ENCODE peak calls at places on chromosomes 11 and 22, in ten cellular contexts. E is IMR-90, C is thyroid gland, D is colonic mucosa, Y is psoas muscle, O is cardiac muscle cell, V is sigmoid colon, H is transverse colon, K is tibial artery, P is left ventricle myocardium inferior. F is an unnamed sample.
A peak's percentile ranks its signal among the peaks of the same experiment; 100 is the strongest.

GRCh38 chr22:49936018-49936972 is 17.9 kb downstream of the CRELD2 start:
- DNase-seq in E (peak; percentile 86), C (peak; percentile 99), D (peak; percentile 91), Y (peak; percentile 96), O (peak; percentile 90), V (peak; percentile 97), H (peak; percentile 92), K (peak; percentile 95), P (peak; percentile 93), F (peak; percentile 43)

GRCh38 chr22:28600546-28601143 is 79.0 kb downstream of the TTC28 start:
- DNase-seq in E (peak; percentile 72), C (no peak), D (peak; percentile 27), Y (no peak), O (peak; percentile 66), V (no peak), H (no peak), K (no peak), P (no peak), F (peak; percentile 48)

GRCh38 chr22:40368016-40368415 is 2.4 kb upstream of the SGSM3 start:
- DNase-seq in E (no peak), C (no peak), D (no peak), Y (no peak), O (no peak), V (no peak), H (no peak), K (no peak), P (no peak), F (no peak)

GRCh38 chr11:58912124-58912523 is 27.2 kb upstream of the GLYATL1 start:
- DNase-seq in E (peak; percentile 43), C (no peak), D (no peak), Y (no peak), O (no peak), V (no peak), H (no peak), K (no peak), P (no peak), F (peak; percentile 72)

GRCh38 chr22:47206185-47206584 is 443.7 kb downstream of the TBC1D22A start:
- DNase-seq in E (no peak), C (no peak), D (peak; percentile 16), Y (no peak), O (no peak), V (peak; percentile 33), H (no peak), K (no peak), P (no peak), F (no peak)

GRCh38 chr11:88337342-88338222 is at the start of gene CTSC:
- DNase-seq in E (peak; percentile 87), C (peak; percentile 93), D (peak; percentile 96), Y (peak; percentile 93), O (peak; percentile 96), V (peak; percentile 96), H (peak; percentile 96), K (peak; percentile 91), P (peak; percentile 94), F (peak; percentile 79)

GRCh38 chr22:40276877-40277823 is 69.2 kb upstream of the ADSL start:
- DNase-seq in E (peak; percentile 51), C (no peak), D (no peak), Y (peak; percentile 32), O (no peak), V (no peak), H (no peak), K (peak; percentile 73), P (no peak), F (peak; percentile 67)

GRCh38 chr11:1055109-1055703 is 18.7 kb upstream of the MUC6 start:
- DNase-seq in E (no peak), C (no peak), D (no peak), Y (peak; percentile 9), O (no peak), V (peak; percentile 61), H (no peak), K (no peak), P (no peak), F (no peak)

GRCh38 chr22:46006379-46007002 is 29.5 kb upstream of the WNT7B start:
- DNase-seq in E (peak; percentile 80), C (peak; percentile 92), D (peak; percentile 92), Y (peak; percentile 96), O (peak; percentile 88), V (peak; percentile 98), H (peak; percentile 92), K (peak; percentile 96), P (peak; percentile 95), F (peak; percentile 71)

GRCh38 chr11:26283852-26284421 is 48.0 kb upstream of the ANO3 start:
- DNase-seq in E (no peak), C (no peak), D (no peak), Y (no peak), O (peak; percentile 10), V (no peak), H (no peak), K (no peak), P (no peak), F (no peak)

GRCh38 chr22:40385041-40385782 is 14.8 kb downstream of the SGSM3 start:
- DNase-seq in E (no peak), C (no peak), D (no peak), Y (no peak), O (no peak), V (no peak), H (peak; percentile 34), K (no peak), P (no peak), F (peak; percentile 46)

GRCh38 chr22:48507595-48508350 is 1319.9 kb downstream of the BRD1 start:
- DNase-seq in E (no peak), C (no peak), D (no peak), Y (no peak), O (no peak), V (no peak), H (no peak), K (no peak), P (no peak), F (no peak)

GRCh38 chr11:126695293-126695692 is 305.3 kb downstream of the KIRREL3 start:
- DNase-seq in E (no peak), C (no peak), D (no peak), Y (no peak), O (no peak), V (no peak), H (no peak), K (no peak), P (no peak), F (no peak)

GRCh38 chr11:100632970-100633452 is 54.1 kb upstream of the ARHGAP42 start:
- DNase-seq in E (peak; percentile 56), C (peak; percentile 83), D (peak; percentile 47), Y (peak; percentile 29), O (peak; percentile 47), V (peak; percentile 73), H (peak; percentile 56), K (no peak), P (peak; percentile 68), F (peak; percentile 8)

GRCh38 chr11:69881467-69882269 is 62.5 kb upstream of the FGF3 start:
- DNase-seq in E (no peak), C (no peak), D (no peak), Y (no peak), O (peak; percentile 38), V (no peak), H (no peak), K (no peak), P (peak; percentile 10), F (no peak)

GRCh38 chr11:36265793-36266628 is 23.2 kb downstream of the COMMD9 start:
- DNase-seq in E (peak; percentile 42), C (peak; percentile 51), D (peak; percentile 52), Y (peak; percentile 42), O (peak; percentile 74), V (peak; percentile 68), H (peak; percentile 46), K (no peak), P (peak; percentile 36), F (peak; percentile 38)

GRCh38 chr11:8017894-8018741 is 31.0 kb downstream of the EIF3F start:
- DNase-seq in E (no peak), C (no peak), D (peak; percentile 17), Y (no peak), O (no peak), V (no peak), H (no peak), K (no peak), P (no peak), F (no peak)

GRCh38 chr11:19631657-19632325 is 80.8 kb upstream of the NAV2 start:
- DNase-seq in E (no peak), C (peak; percentile 31), D (no peak), Y (peak; percentile 25), O (no peak), V (no peak), H (no peak), K (peak; percentile 81), P (no peak), F (no peak)

GRCh38 chr11:76669901-76670474 is 559 bp downstream of the LRRC32 start:
- DNase-seq in E (peak; percentile 88), C (no peak), D (peak; percentile 49), Y (peak; percentile 54), O (peak; percentile 43), V (peak; percentile 74), H (no peak), K (peak; percentile 87), P (no peak), F (no peak)

GRCh38 chr11:122663056-122663740 is 7.7 kb downstream of the UBASH3B start:
- DNase-seq in E (no peak), C (no peak), D (no peak), Y (no peak), O (no peak), V (no peak), H (no peak), K (no peak), P (no peak), F (no peak)
- H3K36me3 ChIP-seq in E (peaks cover 4% of the 10 kb centered on the region), C (no peaks in the 10 kb centered on the region), D (no peaks in the 10 kb centered on the region), Y (no peaks in the 10 kb centered on the region), O (no peaks in the 10 kb centered on the region), V (no peaks in the 10 kb centered on the region), H (no peaks in the 10 kb centered on the region), K (no peaks in the 10 kb centered on the region), P (no peaks in the 10 kb centered on the region), F (no peaks in the 10 kb centered on the region)

DNA sequence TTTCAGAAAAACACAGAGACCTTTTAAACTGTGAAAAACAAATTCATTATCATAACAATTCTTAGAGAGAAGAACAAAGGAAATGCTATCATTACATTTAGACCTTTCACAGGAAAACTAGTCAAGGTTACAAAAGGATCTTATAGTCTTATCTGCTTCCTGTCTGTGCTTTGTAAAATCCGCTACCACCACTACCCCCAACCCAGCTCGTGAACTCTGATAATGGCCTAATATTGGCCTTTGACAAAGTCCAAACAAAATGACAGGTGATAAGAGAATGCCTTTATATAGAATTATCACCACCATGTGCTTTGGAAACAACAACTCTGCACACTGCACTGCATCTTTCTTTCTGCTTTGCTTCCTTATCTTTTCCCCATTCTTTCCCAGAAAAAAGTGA is 272.5 kb downstream of the SBF2 start:
- DNase-seq in E (no peak), C (no peak), D (no peak), Y (no peak), O (peak; percentile 10), V (no peak), H (no peak), K (no peak), P (no peak), F (no peak)
- H3K4me3 ChIP-seq in E (no peak overlapping the region), C (no peak overlapping the region), D (no peak overlapping the region), Y (no peak overlapping the region), O (no peak overlapping the region), V (no peak overlapping the region), H (no peak overlapping the region), K (no peak overlapping the region), P (no peak overlapping the region), F (no peak overlapping the region)

GRCh38 chr11:125387991-125388390 is 108.1 kb downstream of the FEZ1 start:
- DNase-seq in E (no peak), C (no peak), D (no peak), Y (no peak), O (no peak), V (no peak), H (no peak), K (no peak), P (no peak), F (no peak)
- TF ChIP-seq CTCF in E (no peak), C (no peak), D (no peak), Y (no peak), O (no peak), V (no peak), H (no peak), K (no peak), P (no peak), F (no peak)

GRCh38 chr11:102139081-102139498 is 28.8 kb downstream of the YAP1 start:
- DNase-seq in E (peak; percentile 93), C (no peak), D (no peak), Y (no peak), O (peak; percentile 69), V (no peak), H (no peak), K (peak; percentile 70), P (no peak), F (peak; percentile 89)
- H3K36me3 ChIP-seq in E (peaks cover 3% of the 10 kb centered on the region), C (no peaks in the 10 kb centered on the region), D (no peaks in the 10 kb centered on the region), Y (no peaks in the 10 kb centered on the region), O (no peaks in the 10 kb centered on the region), V (no peaks in the 10 kb centered on the region), H (no peaks in the 10 kb centered on the region), K (no peaks in the 10 kb centered on the region), P (no peaks in the 10 kb centered on the region), F (no peaks in the 10 kb centered on the region)

F was measured in bronchial epithelial cell.